ENCODE peak calls at places on chromosomes 12 and 14, in six cellular contexts. P, Y, H, C, W and G are unnamed samples.

GRCh38 chr14:63857467-63858030 is 4.7 kb downstream of the SYNE2 start:
- DNase-seq in P (no peak), Y (no peak), H (no peak), C (no peak), W (no peak), G (no peak)

GRCh38 chr12:25557830-25558436 is 4.8 kb upstream of the LMNTD1 start:
- DNase-seq in P (no peak), Y (no peak), H (no peak), C (peak), W (peak), G (no peak)

GRCh38 chr14:65287264-65288131 is 125.0 kb upstream of the FUT8 start:
- DNase-seq in P (no peak), Y (no peak), H (no peak), C (no peak), W (no peak), G (peak)

GRCh38 chr14:95218472-95219193 is 61.3 kb upstream of the DICER1 start:
- DNase-seq in P (no peak), Y (no peak), H (peak), C (no peak), W (no peak), G (no peak)

GRCh38 chr14:51327376-51327775 is 87.3 kb downstream of the TMX1 start:
- DNase-seq in P (no peak), Y (no peak), H (no peak), C (no peak), W (peak), G (no peak)

GRCh38 chr14:100416921-100417451 is 93.8 kb downstream of the SLC25A47 start:
- DNase-seq in P (no peak), Y (no peak), H (no peak), C (no peak), W (peak), G (no peak)

GRCh38 chr12:93174048-93174447 is 203.7 kb upstream of the NUDT4 start:
- DNase-seq in P (no peak), Y (no peak), H (no peak), C (no peak), W (peak), G (no peak)

GRCh38 chr12:21751517-21751916 is 23.0 kb downstream of the KCNJ8 start:
- DNase-seq in P (no peak), Y (no peak), H (no peak), C (peak), W (peak), G (no peak)

GRCh38 chr14:26414933-26415332 is 182.9 kb downstream of the NOVA1 start:
- DNase-seq in P (no peak), Y (no peak), H (no peak), C (no peak), W (no peak), G (no peak)

GRCh38 chr12:97283297-97283696 is 179.3 kb upstream of the RMST start:
- DNase-seq in P (no peak), Y (no peak), H (no peak), C (peak), W (no peak), G (no peak)
- TF ChIP-seq CTCF in P (no peak), Y (peak), H (no peak), C (peak), W (no peak), G (peak)

DNA sequence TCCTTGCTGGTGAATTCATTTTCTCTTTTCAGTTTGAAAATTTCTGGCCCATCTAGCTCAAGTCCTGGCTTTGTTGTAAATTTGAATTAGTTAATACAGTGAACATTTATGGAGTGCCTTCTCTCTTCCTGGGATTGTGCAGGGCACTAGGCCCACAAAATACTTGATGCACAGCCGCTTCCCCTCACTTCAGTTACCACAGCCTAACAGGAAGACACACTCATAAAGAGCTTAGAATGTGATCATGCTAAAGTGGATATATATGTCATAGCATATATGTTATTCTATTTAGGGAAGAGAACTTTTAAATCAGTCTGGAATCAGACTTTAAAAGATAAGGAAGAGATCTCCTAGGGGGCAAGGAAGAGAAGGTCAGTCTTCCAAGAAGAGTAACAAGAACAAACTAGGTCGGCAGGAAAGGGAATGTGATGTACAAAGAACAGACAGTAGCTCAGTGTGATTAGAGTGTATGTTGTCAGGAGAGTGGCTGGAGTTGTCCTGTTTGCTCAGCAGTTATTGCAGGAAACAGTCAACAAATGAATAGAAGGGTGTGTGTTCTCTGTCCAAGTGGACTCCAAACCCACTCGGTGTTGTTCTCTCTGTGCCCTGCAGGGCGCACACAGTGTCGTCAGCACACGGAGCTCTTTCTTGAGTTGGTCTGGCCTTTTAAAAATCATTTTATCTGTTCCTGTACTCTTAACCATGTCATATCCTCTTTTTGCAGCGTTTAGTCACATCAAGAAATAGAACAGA is 74.4 kb downstream of the DAAM1 start:
- DNase-seq in P (no peak), Y (no peak), H (no peak), C (no peak), W (no peak), G (no peak)
- TF ChIP-seq CTCF in P (peak), Y (no peak), H (no peak), C (peak), W (peak), G (no peak)

DNA sequence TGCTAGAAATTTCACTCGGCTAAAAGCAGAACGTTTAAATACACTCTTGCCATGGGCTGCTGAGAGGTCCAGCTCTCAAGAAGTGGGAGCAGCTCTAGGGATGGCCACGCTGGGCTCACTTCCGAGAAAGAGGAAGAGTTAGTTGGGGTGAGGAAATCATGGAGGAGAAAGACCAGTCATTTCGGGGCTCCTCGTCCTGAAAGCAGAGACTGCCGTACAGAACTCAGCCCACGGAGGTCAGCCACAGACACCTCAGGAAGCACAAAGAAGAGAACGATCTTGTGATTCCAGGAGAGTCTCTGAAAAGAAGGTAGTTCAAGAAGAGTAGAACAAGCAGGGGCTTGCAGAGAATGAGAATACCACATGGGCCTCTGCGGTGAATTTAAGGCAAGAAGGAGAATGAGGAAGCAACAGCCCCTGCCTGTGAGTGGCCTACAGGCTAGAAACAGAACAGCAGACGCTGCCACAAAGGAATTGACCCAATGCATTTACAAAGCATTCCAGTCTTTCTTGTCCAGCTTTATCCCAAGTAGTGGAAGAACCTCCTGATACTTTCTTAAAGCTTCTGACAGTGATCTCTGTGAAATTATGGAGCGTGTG is 311.9 kb downstream of the CACNA1C start:
- DNase-seq in P (no peak), Y (no peak), H (peak), C (no peak), W (no peak), G (no peak)
- TF ChIP-seq CTCF in P (peak), Y (no peak), H (no peak), C (no peak), W (no peak), G (no peak)

GRCh38 chr14:53927171-53927570 is 29.5 kb downstream of the BMP4 start:
- DNase-seq in P (no peak), Y (no peak), H (no peak), C (no peak), W (no peak), G (no peak)

GRCh38 chr14:53925201-53925766 is 31.3 kb downstream of the BMP4 start:
- DNase-seq in P (no peak), Y (no peak), H (no peak), C (no peak), W (peak), G (no peak)

GRCh38 chr14:53932966-53933365 is 23.7 kb downstream of the BMP4 start:
- DNase-seq in P (no peak), Y (no peak), H (no peak), C (no peak), W (no peak), G (no peak)

GRCh38 chr14:53934778-53935414 is 21.7 kb downstream of the BMP4 start:
- DNase-seq in P (no peak), Y (no peak), H (no peak), C (no peak), W (no peak), G (no peak)

DNA sequence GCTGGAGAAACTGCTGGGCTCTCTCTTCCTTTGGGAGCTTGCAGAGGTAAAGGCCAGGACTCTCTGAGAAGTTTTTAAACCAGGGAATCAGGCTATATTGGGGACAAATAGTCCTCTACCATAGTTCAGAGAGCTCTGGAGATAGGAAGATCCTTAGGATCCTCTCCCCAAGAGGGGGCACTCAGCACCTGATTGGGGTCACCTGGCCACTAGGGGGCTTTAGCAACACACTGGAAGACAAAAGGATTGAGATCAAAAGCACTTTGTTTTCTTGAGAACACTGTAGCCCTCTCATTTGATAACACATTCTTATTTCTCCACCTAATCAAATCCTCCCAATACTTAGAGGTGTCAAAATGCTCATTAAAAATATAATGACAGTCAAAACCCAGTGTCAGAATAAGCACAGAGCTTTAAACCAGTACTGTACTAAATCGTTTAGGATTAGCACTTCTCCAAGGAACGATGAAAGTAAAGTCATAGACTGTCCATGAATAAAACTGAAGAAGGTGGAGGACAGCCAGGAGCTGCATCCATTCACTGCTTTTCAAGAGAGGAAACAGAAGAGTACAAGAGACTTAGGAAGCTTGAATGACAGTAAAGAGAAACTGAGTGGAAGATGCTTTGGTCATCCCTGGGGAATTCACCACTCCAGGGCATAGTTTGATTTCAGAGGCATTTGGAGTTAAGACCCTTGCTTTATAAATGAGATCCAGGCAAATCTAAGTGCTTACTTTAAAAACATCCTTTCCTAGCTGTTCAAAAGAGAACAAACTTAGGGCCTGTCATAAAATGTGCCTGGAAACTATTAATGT is 26.5 kb downstream of the BMP4 start:
- DNase-seq in P (no peak), Y (no peak), H (no peak), C (no peak), W (no peak), G (no peak)
- TF ChIP-seq CTCF in P (peak), Y (peak), H (no peak), C (peak), W (peak), G (peak)